ENCODE peak calls at places on chromosomes 12 and 14, in nine cellular contexts. T is D341Med; G is activated naive CD8-positive, alpha-beta T cell treated with anti-CD3 and anti-CD28 coated beads for 36 hours; B is heart left ventricle; R is activated CD4-positive, alpha-beta T cell treated with anti-CD3 and anti-CD28 coated beads, Interleukin-2, amount 10 ng/mL, durations not matched to agents 7 days and 5 days; V is neuronal stem cell; X is lower lobe of right lung; Z is Daoy; P is T-helper 1 cell. D is an unnamed sample.

GRCh38 chr12:29695026-29695425 is 88.7 kb downstream of the TMTC1 start:
- DNase-seq in T (no peak), G (no peak), B (no peak), R (no peak), V (no peak), X (no peak), Z (no peak), P (no peak), D (no peak)

GRCh38 chr12:120257041-120257821 is 8.3 kb downstream of the PXN start:
- DNase-seq in T (no peak), G (no peak), B (peak), R (no peak), V (no peak), X (no peak), Z (peak), P (no peak), D (no peak)

GRCh38 chr12:94372379-94372930 is 87.2 kb downstream of the CEP83 start:
- DNase-seq in T (no peak), G (no peak), B (no peak), R (no peak), V (no peak), X (no peak), Z (no peak), P (no peak), D (no peak)

GRCh38 chr12:89756638-89757321 is 48.1 kb upstream of the ATP2B1 start:
- DNase-seq in T (no peak), G (peak), B (no peak), R (peak), V (no peak), X (no peak), Z (peak), P (no peak), D (no peak)

GRCh38 chr12:46903058-46903457 is 77.3 kb upstream of the SLC38A4 start:
- DNase-seq in T (no peak), G (no peak), B (no peak), R (no peak), V (no peak), X (no peak), Z (no peak), P (no peak), D (no peak)

GRCh38 chr14:52553002-52553670 is 500 bp downstream of the GPR137C start:
- DNase-seq in T (peak), G (peak), B (peak), R (peak), V (no peak), X (peak), Z (peak), P (no peak), D (no peak)

GRCh38 chr12:113838896-113839295 is 127.2 kb downstream of the RBM19 start:
- DNase-seq in T (no peak), G (no peak), B (no peak), R (no peak), V (no peak), X (no peak), Z (no peak), P (no peak), D (no peak)

GRCh38 chr12:75047885-75048525 is 161.6 kb downstream of the KCNC2 start:
- DNase-seq in T (no peak), G (no peak), B (no peak), R (no peak), V (no peak), X (no peak), Z (no peak), P (no peak), D (no peak)

GRCh38 chr14:76580967-76581366 is 180.3 kb upstream of the VASH1 start:
- DNase-seq in T (no peak), G (no peak), B (no peak), R (no peak), V (no peak), X (no peak), Z (no peak), P (no peak), D (no peak)

GRCh38 chr12:24991209-24992049 is 42.5 kb upstream of the BCAT1 start:
- DNase-seq in T (peak), G (no peak), B (no peak), R (peak), V (peak), X (no peak), Z (peak), P (no peak), D (no peak)

GRCh38 chr12:77054856-77055255 is 10.5 kb downstream of the E2F7 start:
- DNase-seq in T (no peak), G (no peak), B (no peak), R (no peak), V (no peak), X (no peak), Z (no peak), P (no peak), D (no peak)

GRCh38 chr12:123118397-123118945 is 32.4 kb downstream of the PITPNM2 start:
- DNase-seq in T (no peak), G (no peak), B (no peak), R (no peak), V (no peak), X (no peak), Z (no peak), P (no peak), D (no peak)

GRCh38 chr12:115712676-115713075 is 564.8 kb downstream of the MED13L start:
- DNase-seq in T (no peak), G (no peak), B (no peak), R (no peak), V (no peak), X (no peak), Z (no peak), P (no peak), D (no peak)

GRCh38 chr14:102939820-102940561 is 17.5 kb downstream of the AMN start:
- DNase-seq in T (no peak), G (no peak), B (no peak), R (no peak), V (no peak), X (peak), Z (no peak), P (no peak), D (no peak)

GRCh38 chr14:38125484-38125912 is 82.2 kb upstream of the SSTR1 start:
- DNase-seq in T (no peak), G (no peak), B (no peak), R (no peak), V (no peak), X (no peak), Z (no peak), P (no peak), D (no peak)

GRCh38 chr12:41061189-41061588 is 126.9 kb upstream of the PDZRN4 start:
- DNase-seq in T (no peak), G (no peak), B (no peak), R (no peak), V (no peak), X (no peak), Z (no peak), P (no peak), D (no peak)

GRCh38 chr12:402127-402456 is 648 bp downstream of the CCDC77 start:
- DNase-seq in T (no peak), G (no peak), B (no peak), R (peak), V (peak), X (no peak), Z (peak), P (no peak), D (no peak)

GRCh38 chr14:56552615-56553014 is 27.0 kb upstream of the TMEM260 start:
- DNase-seq in T (peak), G (no peak), B (no peak), R (no peak), V (no peak), X (no peak), Z (no peak), P (no peak), D (no peak)

GRCh38 chr12:118714051-118714460 is 267.3 kb upstream of the SRRM4 start:
- DNase-seq in T (peak), G (no peak), B (no peak), R (peak), V (peak), X (no peak), Z (no peak), P (no peak), D (no peak)

GRCh38 chr12:23006413-23006812 is 381.4 kb downstream of the ETNK1 start:
- DNase-seq in T (no peak), G (no peak), B (peak), R (no peak), V (no peak), X (no peak), Z (no peak), P (no peak), D (no peak)

GRCh38 chr14:68245146-68246073 is 425.8 kb downstream of the RAD51B start:
- DNase-seq in T (no peak), G (no peak), B (peak), R (no peak), V (no peak), X (no peak), Z (peak), P (no peak), D (no peak)

GRCh38 chr12:3171195-3171591 is 94.0 kb downstream of the TSPAN9 start:
- DNase-seq in T (no peak), G (no peak), B (no peak), R (no peak), V (no peak), X (no peak), Z (no peak), P (no peak), D (no peak)

GRCh38 chr12:48132826-48133225 is 13.7 kb downstream of the PFKM start:
- DNase-seq in T (no peak), G (no peak), B (no peak), R (no peak), V (no peak), X (no peak), Z (no peak), P (no peak), D (no peak)

GRCh38 chr12:132356686-132357622 is 27.6 kb upstream of the GALNT9 start:
- DNase-seq in T (peak), G (peak), B (no peak), R (no peak), V (no peak), X (peak), Z (peak), P (no peak), D (no peak)

GRCh38 chr14:68637106-68638021 is 155.5 kb downstream of the ZFP36L1 start:
- DNase-seq in T (no peak), G (no peak), B (peak), R (no peak), V (no peak), X (no peak), Z (peak), P (no peak), D (no peak)

GRCh38 chr12:22709292-22709691 is 84.3 kb downstream of the ETNK1 start:
- DNase-seq in T (peak), G (no peak), B (no peak), R (no peak), V (peak), X (no peak), Z (no peak), P (no peak), D (no peak)

GRCh38 chr12:75488553-75488952 is 8.0 kb downstream of the GLIPR1 start:
- DNase-seq in T (peak), G (no peak), B (no peak), R (no peak), V (no peak), X (no peak), Z (peak), P (no peak), D (no peak)

GRCh38 chr12:76031081-76031413 is 529 bp downstream of the PHLDA1 start:
- DNase-seq in T (no peak), G (no peak), B (no peak), R (no peak), V (no peak), X (no peak), Z (no peak), P (no peak), D (no peak)

GRCh38 chr12:32036477-32037263 is 70.0 kb upstream of the BICD1 start:
- DNase-seq in T (peak), G (no peak), B (no peak), R (no peak), V (no peak), X (no peak), Z (no peak), P (no peak), D (no peak)

GRCh38 chr14:90428676-90429075 is 31.8 kb downstream of the CALM1 start:
- DNase-seq in T (peak), G (no peak), B (no peak), R (no peak), V (no peak), X (no peak), Z (no peak), P (no peak), D (no peak)